ENCODE peak calls at places on chromosome 6, in five cellular contexts. One of them, this sample, is unnamed. For H3K4me1 and H3K9me3, the result is how much of the 10 kb centered on the place peaks cover.

GRCh38 chr6:7765575-7766325 is 39.9 kb downstream of the BMP6 start:
- DNase-seq in left ventricle myocardium inferior: no peak
- DNase-seq in left lung: no peak
- DNase-seq in pancreas: no peak
- DNase-seq in heart left ventricle: no peak
- DNase-seq in this sample: no peak

GRCh38 chr6:14146459-14147096 is 29.0 kb downstream of the CD83 start:
- DNase-seq in heart left ventricle: no peak
- DNase-seq in pancreas: no peak
- DNase-seq in left ventricle myocardium inferior: no peak
- DNase-seq in left lung: no peak
- DNase-seq in this sample: no peak

GRCh38 chr6:147506704-147507114 is 1.8 kb upstream of the SAMD5 start:
- DNase-seq in heart left ventricle: peak
- DNase-seq in left ventricle myocardium inferior: peak
- DNase-seq in pancreas: peak
- DNase-seq in left lung: peak
- DNase-seq in this sample: peak

GRCh38 chr6:24763578-24763977 is 11.2 kb upstream of the GMNN start:
- DNase-seq in left lung: no peak
- DNase-seq in pancreas: peak
- DNase-seq in left ventricle myocardium inferior: no peak
- DNase-seq in heart left ventricle: no peak
- DNase-seq in this sample: no peak

GRCh38 chr6:136012198-136012884 is 160.8 kb downstream of the PDE7B start:
- DNase-seq in left ventricle myocardium inferior: no peak
- DNase-seq in pancreas: no peak
- DNase-seq in left lung: no peak
- DNase-seq in heart left ventricle: no peak
- DNase-seq in this sample: no peak

GRCh38 chr6:132812255-132812732 is 2.1 kb upstream of the RPS12 start:
- DNase-seq in pancreas: no peak
- DNase-seq in heart left ventricle: no peak
- DNase-seq in left ventricle myocardium inferior: no peak
- DNase-seq in left lung: no peak
- DNase-seq in this sample: no peak

GRCh38 chr6:35181933-35182612 is 31.7 kb upstream of the SCUBE3 start:
- DNase-seq in pancreas: no peak
- DNase-seq in left ventricle myocardium inferior: peak
- DNase-seq in left lung: peak
- DNase-seq in heart left ventricle: no peak
- DNase-seq in this sample: peak

GRCh38 chr6:39520411-39520810 is 197.9 kb upstream of the KCNK16 start:
- DNase-seq in left ventricle myocardium inferior: no peak
- DNase-seq in heart left ventricle: no peak
- DNase-seq in pancreas: no peak
- DNase-seq in left lung: no peak
- DNase-seq in this sample: no peak

GRCh38 chr6:154538664-154539235 is 28.3 kb upstream of the CNKSR3 start:
- DNase-seq in left lung: no peak
- DNase-seq in heart left ventricle: no peak
- DNase-seq in pancreas: no peak
- DNase-seq in left ventricle myocardium inferior: no peak
- DNase-seq in this sample: no peak

GRCh38 chr6:144585217-144585814 is 300.2 kb downstream of the UTRN start:
- DNase-seq in left lung: no peak
- DNase-seq in pancreas: no peak
- DNase-seq in heart left ventricle: no peak
- DNase-seq in left ventricle myocardium inferior: no peak
- DNase-seq in this sample: no peak

GRCh38 chr6:163405412-163406309 is 8.9 kb upstream of the QKI start:
- DNase-seq in left lung: peak
- DNase-seq in left ventricle myocardium inferior: peak
- DNase-seq in heart left ventricle: peak
- DNase-seq in pancreas: peak
- DNase-seq in this sample: no peak

GRCh38 chr6:142372348-142372747 is 70.5 kb downstream of the ADGRG6 start:
- DNase-seq in heart left ventricle: no peak
- DNase-seq in left lung: no peak
- DNase-seq in left ventricle myocardium inferior: no peak
- DNase-seq in pancreas: no peak
- DNase-seq in this sample: no peak

GRCh38 chr6:41442800-41443501 is 103.2 kb upstream of the FOXP4 start:
- DNase-seq in heart left ventricle: peak
- DNase-seq in left ventricle myocardium inferior: peak
- DNase-seq in pancreas: peak
- DNase-seq in left lung: no peak
- DNase-seq in this sample: peak

GRCh38 chr6:130946076-130946475 is 117.0 kb downstream of the EPB41L2 start:
- DNase-seq in left ventricle myocardium inferior: no peak
- DNase-seq in heart left ventricle: no peak
- DNase-seq in pancreas: no peak
- DNase-seq in left lung: no peak
- DNase-seq in this sample: no peak

GRCh38 chr6:118755941-118756646 is 104.7 kb upstream of the CEP85L start:
- DNase-seq in heart left ventricle: no peak
- DNase-seq in pancreas: no peak
- DNase-seq in left ventricle myocardium inferior: no peak
- DNase-seq in left lung: no peak
- DNase-seq in this sample: no peak

GRCh38 chr6:118893095-118893881 is 664 bp upstream of the ASF1A start:
- DNase-seq in heart left ventricle: peak
- DNase-seq in left ventricle myocardium inferior: no peak
- DNase-seq in pancreas: peak
- DNase-seq in left lung: no peak
- DNase-seq in this sample: peak

GRCh38 chr6:5471637-5472430 is 210.5 kb downstream of the FARS2 start:
- DNase-seq in left ventricle myocardium inferior: no peak
- DNase-seq in left lung: no peak
- DNase-seq in pancreas: no peak
- DNase-seq in heart left ventricle: no peak
- DNase-seq in this sample: no peak

GRCh38 chr6:46051962-46052361 is 36.3 kb upstream of the CLIC5 start:
- DNase-seq in left lung: no peak
- DNase-seq in pancreas: no peak
- DNase-seq in left ventricle myocardium inferior: no peak
- DNase-seq in heart left ventricle: no peak
- DNase-seq in this sample: no peak

GRCh38 chr6:76942203-76942971 is 520.9 kb downstream of the HTR1B start:
- DNase-seq in left ventricle myocardium inferior: no peak
- DNase-seq in pancreas: no peak
- DNase-seq in left lung: no peak
- DNase-seq in heart left ventricle: no peak
- DNase-seq in this sample: no peak

GRCh38 chr6:43767553-43768505 is 2.2 kb upstream of the VEGFA start:
- DNase-seq in heart left ventricle: no peak
- DNase-seq in pancreas: no peak
- DNase-seq in left ventricle myocardium inferior: no peak
- DNase-seq in left lung: no peak
- DNase-seq in this sample: no peak

GRCh38 chr6:52726741-52727535 is 36.3 kb downstream of the GSTA2 start:
- DNase-seq in left ventricle myocardium inferior: no peak
- DNase-seq in heart left ventricle: no peak
- DNase-seq in pancreas: no peak
- DNase-seq in left lung: no peak
- DNase-seq in this sample: no peak

GRCh38 chr6:41306187-41306854 is 19.8 kb upstream of the TREM1 start:
- DNase-seq in heart left ventricle: no peak
- DNase-seq in left lung: no peak
- DNase-seq in pancreas: peak
- DNase-seq in left ventricle myocardium inferior: no peak
- DNase-seq in this sample: no peak

GRCh38 chr6:28742668-28743270 is 181.0 kb downstream of the TRIM27 start:
- DNase-seq in heart left ventricle: no peak
- DNase-seq in left ventricle myocardium inferior: no peak
- DNase-seq in pancreas: no peak
- DNase-seq in left lung: no peak
- DNase-seq in this sample: no peak

GRCh38 chr6:130674604-130675003 is 152.6 kb upstream of the SMLR1 start:
- DNase-seq in heart left ventricle: no peak
- DNase-seq in left lung: no peak
- DNase-seq in pancreas: no peak
- DNase-seq in left ventricle myocardium inferior: no peak
- DNase-seq in this sample: no peak

GRCh38 chr6:106702046-106702445 is 72.7 kb downstream of the QRSL1 start:
- DNase-seq in left lung: no peak
- DNase-seq in heart left ventricle: no peak
- DNase-seq in pancreas: no peak
- DNase-seq in left ventricle myocardium inferior: no peak
- DNase-seq in this sample: no peak

GRCh38 chr6:149331871-149332270 is 14.4 kb downstream of the TAB2 start:
- DNase-seq in left lung: no peak
- DNase-seq in left ventricle myocardium inferior: no peak
- DNase-seq in pancreas: no peak
- DNase-seq in heart left ventricle: no peak
- DNase-seq in this sample: no peak

DNA sequence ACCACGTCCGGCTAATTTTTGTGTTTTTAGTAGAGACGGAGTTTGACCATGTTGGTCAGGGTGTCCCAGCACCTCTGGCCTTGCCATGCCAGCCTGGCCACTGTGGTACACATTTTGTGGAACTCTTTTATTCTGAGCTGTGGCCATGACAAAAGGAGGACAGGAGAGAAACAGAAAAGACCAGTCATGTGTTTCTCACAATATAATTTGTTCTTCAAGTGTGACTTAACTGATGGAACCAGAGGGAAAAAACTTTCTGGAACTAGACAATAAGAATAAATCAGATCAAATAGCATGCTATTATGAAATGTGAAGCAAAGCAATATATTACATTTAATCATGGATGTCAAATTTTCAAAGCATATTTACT is 4.2 kb upstream of the RNASET2 start:
- DNase-seq in pancreas: no peak
- DNase-seq in left lung: no peak
- DNase-seq in left ventricle myocardium inferior: no peak
- DNase-seq in heart left ventricle: no peak
- DNase-seq in this sample: no peak
- H3K4me1 ChIP-seq in pancreas: under half
- H3K4me1 ChIP-seq in left lung: under half
- H3K4me1 ChIP-seq in left ventricle myocardium inferior: under half
- H3K4me1 ChIP-seq in heart left ventricle: under half
- H3K4me1 ChIP-seq in this sample: under half

DNA sequence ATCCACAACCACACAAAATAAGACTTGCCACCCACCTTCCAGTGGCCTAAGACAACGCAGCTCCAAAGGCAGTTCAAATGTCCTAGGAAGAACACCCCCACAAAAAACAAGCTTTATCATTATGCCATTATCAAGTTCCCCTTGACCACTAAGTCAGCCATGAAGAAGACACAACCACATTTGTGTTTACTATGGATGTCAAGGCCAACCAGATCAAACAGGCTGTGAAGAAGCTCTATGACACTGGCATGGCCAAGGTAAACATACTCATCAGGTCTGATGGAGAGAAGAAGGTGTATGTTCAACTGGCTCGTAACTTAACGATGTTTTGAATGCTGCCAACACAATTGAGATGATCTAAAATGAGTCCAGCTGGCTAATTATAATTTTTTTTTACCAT is 26.1 kb downstream of the SEC63 start:
- DNase-seq in left ventricle myocardium inferior: no peak
- DNase-seq in heart left ventricle: no peak
- DNase-seq in left lung: no peak
- DNase-seq in pancreas: no peak
- DNase-seq in this sample: no peak
- H3K9me3 ChIP-seq in left ventricle myocardium inferior: under half
- H3K9me3 ChIP-seq in heart left ventricle: under half
- H3K9me3 ChIP-seq in left lung: under half
- H3K9me3 ChIP-seq in pancreas: under half
- H3K9me3 ChIP-seq in this sample: under half

DNA sequence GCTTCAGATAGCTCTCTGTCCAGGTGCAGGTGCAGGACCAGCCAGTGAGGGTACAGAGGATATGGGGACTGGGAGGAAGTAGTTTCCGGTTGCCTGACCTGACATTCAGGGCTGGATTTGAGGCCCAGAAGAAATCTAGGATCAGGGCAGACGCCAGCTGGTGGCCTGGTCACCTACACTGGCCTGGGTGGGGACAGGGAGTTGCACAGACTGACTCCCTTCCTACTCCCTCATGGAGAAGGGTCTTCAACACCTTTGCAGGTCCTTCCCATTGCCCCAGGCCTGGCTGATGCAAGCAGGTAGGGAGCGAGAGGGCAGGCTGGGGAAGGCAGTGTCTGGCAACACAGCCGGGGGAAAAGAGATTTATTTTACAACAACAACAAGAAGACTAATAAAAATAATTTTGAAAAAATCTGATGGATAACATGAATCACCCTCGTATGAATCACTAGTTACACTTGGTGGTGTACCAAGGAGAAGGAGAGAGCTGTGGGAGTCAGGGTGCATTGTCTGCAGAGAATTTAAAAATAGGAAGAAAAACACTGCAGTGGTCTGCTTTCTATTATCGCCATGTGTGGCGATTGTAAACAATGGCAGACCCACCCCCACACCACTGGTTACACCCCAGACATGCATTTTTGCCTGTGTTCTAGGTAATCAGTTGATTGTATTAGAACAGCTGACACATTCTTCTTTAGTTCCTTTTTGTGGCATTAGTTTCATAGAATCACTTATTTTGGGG is 62.3 kb upstream of the SNX9 start:
- DNase-seq in left lung: no peak
- DNase-seq in pancreas: no peak
- DNase-seq in heart left ventricle: no peak
- DNase-seq in left ventricle myocardium inferior: no peak
- DNase-seq in this sample: no peak
- H3K4me1 ChIP-seq in left lung: under half
- H3K4me1 ChIP-seq in pancreas: under half
- H3K4me1 ChIP-seq in heart left ventricle: half or more
- H3K4me1 ChIP-seq in left ventricle myocardium inferior: half or more
- H3K4me1 ChIP-seq in this sample: under half

DNA sequence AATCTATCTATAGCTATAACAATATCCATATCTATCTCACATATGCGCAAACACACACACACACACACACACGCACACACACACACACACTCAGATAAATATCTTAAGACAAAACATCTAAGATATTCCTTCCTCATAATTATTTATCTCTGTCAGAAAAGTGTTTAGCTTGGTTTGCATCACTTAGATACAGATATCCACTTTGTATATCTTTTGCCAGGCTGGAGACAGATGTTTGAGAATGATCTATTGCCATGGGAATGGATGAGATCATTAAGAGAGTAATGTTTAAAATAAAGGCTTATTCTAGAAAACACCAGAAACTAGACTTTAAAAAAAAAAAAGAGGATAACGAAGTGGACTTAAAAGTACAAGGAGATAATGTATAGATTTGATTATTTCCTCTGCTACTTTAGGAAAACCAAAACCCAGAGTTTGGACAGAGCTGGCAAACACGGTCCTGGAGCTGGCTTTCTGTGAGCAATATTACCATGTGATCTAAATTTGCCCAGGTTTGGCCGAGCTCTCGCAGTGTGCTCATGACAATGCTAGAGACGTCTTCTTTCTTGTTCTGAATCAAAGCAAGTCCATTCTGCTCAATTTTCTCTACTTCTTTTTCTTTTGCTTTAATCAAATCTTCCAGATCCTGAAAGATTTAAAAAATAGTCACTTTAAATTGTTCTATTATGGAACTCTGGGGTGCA is 411.8 kb downstream of the SYNE1 start:
- DNase-seq in pancreas: no peak
- DNase-seq in left lung: no peak
- DNase-seq in left ventricle myocardium inferior: no peak
- DNase-seq in heart left ventricle: no peak
- DNase-seq in this sample: no peak
- H3K9me3 ChIP-seq in pancreas: under half
- H3K9me3 ChIP-seq in left lung: under half
- H3K9me3 ChIP-seq in left ventricle myocardium inferior: under half
- H3K9me3 ChIP-seq in heart left ventricle: under half
- H3K9me3 ChIP-seq in this sample: under half